ENCODE peak calls at places on chromosomes 2 and 18, in ten cellular contexts. K is breast epithelium, M is A549, V is ascending aorta, D is uterus, W is astrocyte, J is lower lobe of right lung, C is lung, Y is OCI-LY7, T is Peyer's patch. R is an unnamed sample. For H3K9me3, the result is how much of the 10 kb centered on the place peaks cover.

GRCh38 chr2:53828331-53828730 is 31.4 kb downstream of the GPR75 start:
- DNase-seq in K (no peak), M (no peak), V (no peak), D (no peak), W (no peak), J (no peak), C (no peak), Y (no peak), T (no peak), R (no peak)

GRCh38 chr2:161124186-161124585 is 36.0 kb upstream of the TANK start:
- DNase-seq in K (no peak), M (no peak), V (no peak), D (no peak), W (no peak), J (no peak), C (no peak), Y (no peak), T (no peak), R (no peak)

GRCh38 chr2:38602732-38603401 is at the start of gene HNRNPLL:
- DNase-seq in K (peak), M (peak), V (peak), D (peak), W (peak), J (peak), C (peak), Y (peak), T (peak), R (peak)

GRCh38 chr18:21450913-21451312 is 149.6 kb downstream of the ESCO1 start:
- DNase-seq in K (no peak), M (no peak), V (no peak), D (no peak), W (peak), J (no peak), C (no peak), Y (no peak), T (no peak), R (no peak)

GRCh38 chr18:23835076-23835475 is 145.8 kb downstream of the LAMA3 start:
- DNase-seq in K (no peak), M (no peak), V (no peak), D (no peak), W (no peak), J (no peak), C (no peak), Y (no peak), T (no peak), R (no peak)

GRCh38 chr18:57585846-57586242 is 658 bp downstream of the FECH start:
- DNase-seq in K (no peak), M (no peak), V (no peak), D (no peak), W (no peak), J (no peak), C (no peak), Y (peak), T (no peak), R (no peak)

GRCh38 chr2:196453613-196454047 is 185.9 kb upstream of the CCDC150 start:
- DNase-seq in K (no peak), M (peak), V (no peak), D (peak), W (peak), J (no peak), C (no peak), Y (peak), T (peak), R (no peak)

GRCh38 chr2:164737612-164738081 is 104.0 kb downstream of the COBLL1 start:
- DNase-seq in K (no peak), M (peak), V (no peak), D (peak), W (peak), J (peak), C (peak), Y (peak), T (peak), R (no peak)

GRCh38 chr2:156065912-156066311 is 266.6 kb downstream of the NR4A2 start:
- DNase-seq in K (no peak), M (peak), V (no peak), D (no peak), W (no peak), J (no peak), C (no peak), Y (no peak), T (no peak), R (no peak)

GRCh38 chr2:103809946-103810345 is 1044.0 kb upstream of the POU3F3 start:
- DNase-seq in K (no peak), M (no peak), V (no peak), D (no peak), W (peak), J (no peak), C (no peak), Y (no peak), T (no peak), R (no peak)

GRCh38 chr2:238097988-238098853 is 1.9 kb upstream of the ESPNL start:
- DNase-seq in K (no peak), M (peak), V (no peak), D (no peak), W (peak), J (peak), C (no peak), Y (peak), T (peak), R (no peak)

GRCh38 chr2:23380562-23381065 is 4.4 kb upstream of the KLHL29 start:
- DNase-seq in K (no peak), M (no peak), V (no peak), D (no peak), W (no peak), J (no peak), C (peak), Y (peak), T (peak), R (no peak)

GRCh38 chr2:148021059-148021985 is at the start of gene MBD5:
- DNase-seq in K (peak), M (peak), V (no peak), D (peak), W (peak), J (peak), C (peak), Y (peak), T (peak), R (peak)

GRCh38 chr2:152055366-152056108 is 43.3 kb downstream of the CACNB4 start:
- DNase-seq in K (no peak), M (no peak), V (no peak), D (no peak), W (peak), J (no peak), C (no peak), Y (no peak), T (no peak), R (no peak)

GRCh38 chr2:44136186-44136585 is 32.5 kb upstream of the PPM1B start:
- DNase-seq in K (no peak), M (peak), V (no peak), D (no peak), W (peak), J (no peak), C (no peak), Y (no peak), T (no peak), R (no peak)

GRCh38 chr18:830315-830901 is 18.4 kb upstream of the YES1 start:
- DNase-seq in K (no peak), M (no peak), V (no peak), D (peak), W (peak), J (no peak), C (no peak), Y (peak), T (no peak), R (peak)

GRCh38 chr2:220503446-220503845 is 876.0 kb downstream of the SLC4A3 start:
- DNase-seq in K (no peak), M (no peak), V (no peak), D (no peak), W (no peak), J (no peak), C (no peak), Y (no peak), T (no peak), R (no peak)

GRCh38 chr2:43210467-43211303 is 15.7 kb downstream of the ZFP36L2 start:
- DNase-seq in K (no peak), M (no peak), V (no peak), D (peak), W (no peak), J (peak), C (peak), Y (no peak), T (peak), R (peak)

GRCh38 chr18:63087421-63088230 is 231.9 kb downstream of the BCL2 start:
- DNase-seq in K (no peak), M (no peak), V (no peak), D (peak), W (no peak), J (no peak), C (no peak), Y (no peak), T (no peak), R (no peak)

GRCh38 chr2:169965495-169965894 is 138.2 kb downstream of the UBR3 start:
- DNase-seq in K (no peak), M (no peak), V (no peak), D (no peak), W (peak), J (no peak), C (no peak), Y (no peak), T (no peak), R (no peak)

GRCh38 chr2:206936006-206936405 is 3.3 kb upstream of the CPO start:
- DNase-seq in K (no peak), M (no peak), V (no peak), D (no peak), W (no peak), J (no peak), C (no peak), Y (no peak), T (no peak), R (no peak)

GRCh38 chr18:76557026-76557575 is 62.1 kb upstream of the ZNF516 start:
- DNase-seq in K (no peak), M (no peak), V (no peak), D (no peak), W (peak), J (no peak), C (no peak), Y (no peak), T (no peak), R (no peak)

DNA sequence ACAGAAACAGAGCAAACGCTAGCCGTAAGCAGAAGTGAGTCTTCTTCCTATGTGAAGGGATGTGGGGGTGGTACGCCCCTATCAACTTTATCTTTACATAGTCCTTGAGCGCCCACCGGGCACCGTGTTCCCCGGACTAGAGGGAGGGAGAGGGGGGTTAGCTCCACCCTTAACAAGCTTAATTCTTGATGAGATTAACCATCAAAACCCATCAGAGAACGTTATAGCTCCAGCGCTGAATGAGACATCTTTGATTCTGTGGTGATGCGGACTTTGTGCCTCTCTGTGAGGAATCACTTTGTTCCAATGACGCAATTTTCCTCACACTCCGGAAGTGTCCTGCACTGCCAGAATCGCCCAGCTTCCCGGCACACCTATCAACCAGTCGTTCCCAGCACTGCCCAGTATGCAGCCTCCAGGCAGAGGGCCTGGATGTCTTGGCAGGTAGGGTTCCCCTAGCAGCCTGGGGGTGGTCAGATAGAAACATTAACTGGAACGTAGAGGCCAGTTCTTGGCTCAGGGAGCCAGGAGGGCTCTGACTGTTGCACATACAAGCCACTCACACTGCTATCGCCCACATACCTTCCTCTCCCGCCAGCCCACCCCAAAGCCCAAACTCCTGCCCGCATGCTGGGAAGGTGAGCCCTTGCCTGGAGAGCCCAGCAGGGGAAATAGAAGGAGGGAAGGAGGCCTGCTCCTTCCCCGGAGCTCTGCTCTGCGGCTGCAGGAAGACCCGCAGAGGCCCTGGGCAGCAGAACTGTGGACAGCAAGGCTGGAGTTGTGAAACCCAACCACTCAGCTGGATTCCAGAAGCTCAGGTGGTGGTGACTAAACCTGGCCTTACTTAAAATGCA is 1.9 kb upstream of the ODC1 start:
- DNase-seq in K (no peak), M (peak), V (no peak), D (no peak), W (no peak), J (peak), C (peak), Y (no peak), T (no peak), R (no peak)
- H3K27ac ChIP-seq in K (peak), M (peak), V (no peak), D (no peak), W (no peak), J (peak), C (no peak), Y (no peak), T (peak), R (no peak)

DNA sequence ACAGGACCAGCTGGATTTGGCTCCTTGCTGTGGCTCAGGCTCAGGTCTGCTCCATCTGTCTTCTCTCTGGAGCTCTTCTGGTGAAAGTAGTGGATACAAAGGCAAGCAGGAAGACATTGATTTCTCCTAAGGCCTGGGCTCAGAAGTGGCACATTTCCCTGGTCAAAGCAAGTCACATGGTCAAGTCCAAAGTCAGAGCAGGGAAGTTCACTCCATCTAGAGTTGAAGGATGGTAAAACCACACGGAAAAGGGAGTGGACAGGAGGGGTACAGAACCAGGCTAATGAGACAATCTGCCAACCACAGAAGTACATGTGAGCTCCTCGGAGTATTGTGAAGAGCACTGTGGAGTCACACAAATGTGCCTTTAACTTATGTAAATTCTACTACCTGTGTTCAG is 66.1 kb downstream of the MARCO start:
- DNase-seq in K (no peak), M (peak), V (no peak), D (no peak), W (no peak), J (no peak), C (peak), Y (no peak), T (no peak), R (no peak)
- TF ChIP-seq CTCF in K (no peak), M (no peak), V (no peak), D (no peak), W (no peak), J (peak), C (no peak), Y (peak), T (no peak), R (no peak)

GRCh38 chr2:32735370-32735769 is 107.5 kb downstream of the TTC27 start:
- DNase-seq in K (no peak), M (no peak), V (no peak), D (no peak), W (peak), J (no peak), C (no peak), Y (no peak), T (no peak), R (no peak)
- H3K9me3 ChIP-seq in K (under half), M (under half), V (under half), D (under half), W (under half), J (under half), C (under half), Y (under half), T (under half), R (under half)

GRCh38 chr2:234291765-234292204 is 205.1 kb downstream of the ARL4C start:
- DNase-seq in K (no peak), M (peak), V (peak), D (no peak), W (peak), J (no peak), C (no peak), Y (no peak), T (peak), R (peak)

GRCh38 chr2:234288974-234289455 is 207.9 kb downstream of the ARL4C start:
- DNase-seq in K (no peak), M (peak), V (no peak), D (no peak), W (peak), J (peak), C (peak), Y (peak), T (peak), R (peak)

GRCh38 chr2:234290671-234291070 is 206.2 kb downstream of the ARL4C start:
- DNase-seq in K (no peak), M (no peak), V (peak), D (no peak), W (no peak), J (no peak), C (no peak), Y (peak), T (peak), R (peak)

GRCh38 chr2:234289789-234290188 is 207.1 kb downstream of the ARL4C start:
- DNase-seq in K (no peak), M (peak), V (no peak), D (no peak), W (peak), J (no peak), C (no peak), Y (peak), T (no peak), R (no peak)

DNA sequence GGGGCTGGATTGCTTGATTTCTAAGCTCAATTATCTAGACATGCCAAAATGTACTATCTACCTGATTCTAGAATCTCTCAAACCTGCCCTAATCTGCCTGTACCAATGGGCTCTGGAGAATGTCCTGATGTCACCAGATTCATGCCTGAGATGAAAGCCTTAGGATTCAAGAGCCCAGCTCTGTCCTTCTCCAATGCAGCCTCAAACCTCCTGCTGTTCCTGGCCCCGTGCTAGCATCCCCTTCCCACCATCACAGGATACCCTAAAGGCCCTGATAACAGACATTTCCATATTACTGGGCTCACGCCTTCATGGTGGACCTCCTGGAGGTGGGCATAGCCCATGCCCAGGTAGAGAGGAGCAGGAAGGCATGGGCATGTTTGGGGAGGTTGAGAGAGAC is 206.7 kb downstream of the ARL4C start:
- DNase-seq in K (no peak), M (no peak), V (no peak), D (no peak), W (no peak), J (no peak), C (no peak), Y (peak), T (no peak), R (no peak)
- H3K27ac ChIP-seq in K (peak), M (peak), V (no peak), D (no peak), W (peak), J (peak), C (no peak), Y (peak), T (peak), R (peak)

GRCh38 chr2:219279916-219280516 is 850 bp downstream of the DNAJB2 start:
- DNase-seq in K (no peak), M (no peak), V (no peak), D (no peak), W (no peak), J (no peak), C (no peak), Y (peak), T (no peak), R (no peak)
- TF ChIP-seq CTCF in K (no peak), M (no peak), V (no peak), D (no peak), W (no peak), J (no peak), C (no peak), Y (peak), T (peak), R (no peak)

GRCh38 chr2:16323551-16324543 is 341.8 kb downstream of the CYRIA start:
- DNase-seq in K (no peak), M (no peak), V (no peak), D (no peak), W (no peak), J (no peak), C (no peak), Y (no peak), T (no peak), R (no peak)
- H3K9me3 ChIP-seq in K (under half), M (under half), V (under half), D (under half), W (under half), J (under half), C (under half), Y (under half), T (under half), R (under half)

DNA sequence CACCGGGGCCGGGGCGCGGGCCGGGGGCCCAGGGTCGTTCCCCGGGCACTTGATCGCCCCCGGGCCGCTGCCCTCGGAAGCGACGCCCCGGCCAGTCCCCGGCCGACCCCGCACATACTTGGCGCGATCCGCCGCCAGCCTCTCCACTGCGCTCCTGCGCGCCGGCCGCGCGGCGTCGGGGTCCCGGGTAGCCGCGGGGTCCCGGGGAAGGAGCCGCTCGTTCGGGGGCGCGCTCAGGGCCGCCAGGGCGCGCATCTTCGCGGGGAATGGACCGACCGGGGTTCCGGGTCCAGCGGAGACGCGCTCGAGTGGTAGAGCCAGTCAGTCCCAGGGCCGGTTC is 204 bp downstream of the FAM110C start:
- DNase-seq in K (no peak), M (no peak), V (no peak), D (no peak), W (no peak), J (no peak), C (no peak), Y (no peak), T (no peak), R (no peak)
- H3K27ac ChIP-seq in K (peak), M (peak), V (peak), D (peak), W (no peak), J (peak), C (peak), Y (no peak), T (peak), R (no peak)

GRCh38 chr2:229586012-229586411 is 128.3 kb downstream of the DNER start:
- DNase-seq in K (no peak), M (no peak), V (no peak), D (no peak), W (peak), J (no peak), C (no peak), Y (no peak), T (no peak), R (no peak)

GRCh38 chr2:229591611-229592010 is 122.7 kb downstream of the DNER start:
- DNase-seq in K (no peak), M (no peak), V (no peak), D (no peak), W (no peak), J (no peak), C (no peak), Y (no peak), T (no peak), R (no peak)

GRCh38 chr2:229582151-229582550 is 132.2 kb downstream of the DNER start:
- DNase-seq in K (no peak), M (no peak), V (no peak), D (peak), W (no peak), J (no peak), C (no peak), Y (no peak), T (no peak), R (no peak)

DNA sequence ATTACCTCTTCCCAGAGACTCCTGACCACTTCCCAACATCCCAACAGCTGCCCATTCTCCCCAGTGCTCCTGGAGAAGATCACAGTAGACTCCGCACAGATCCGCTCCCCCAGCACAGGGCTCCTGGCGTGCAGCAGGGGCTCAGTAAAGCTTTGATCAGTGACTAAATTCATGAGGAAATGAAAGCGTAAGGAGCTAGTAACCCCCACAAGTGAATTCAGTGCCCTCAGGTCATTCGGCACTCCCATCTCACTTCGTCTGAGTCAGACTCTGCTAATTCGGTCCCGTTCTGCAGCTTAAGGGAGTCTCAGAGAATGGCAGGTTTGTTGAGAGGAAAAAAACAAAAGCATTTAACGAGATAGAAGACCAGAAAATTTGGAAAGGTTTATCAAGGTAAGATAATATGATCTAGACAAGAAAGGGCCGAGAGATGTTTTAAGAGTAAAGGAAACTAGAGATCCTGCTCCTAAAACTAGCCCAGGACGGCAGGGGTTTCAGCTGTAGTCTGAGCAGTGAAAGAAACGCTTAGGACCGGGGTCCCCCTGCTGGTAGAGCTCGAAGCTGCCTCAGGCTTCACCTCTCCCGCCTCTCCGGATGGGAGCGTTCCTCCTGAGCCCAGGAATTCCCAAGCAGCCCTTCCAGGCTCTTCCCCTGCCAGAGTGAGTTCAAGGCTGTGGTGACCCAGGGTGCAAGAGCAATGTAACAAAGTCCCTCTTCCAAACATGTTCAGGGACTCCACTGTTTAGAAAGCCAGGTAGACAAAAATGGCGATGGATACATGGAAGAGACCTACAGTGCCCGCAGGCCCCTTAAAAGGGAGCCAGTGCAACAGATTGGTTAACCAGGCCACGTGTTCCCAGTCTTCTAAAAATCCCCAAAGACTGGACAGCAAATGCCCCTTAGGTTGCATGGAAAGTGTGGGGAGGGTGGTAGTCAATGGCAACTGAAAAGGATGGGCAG is 127.3 kb downstream of the DNER start:
- DNase-seq in K (peak), M (peak), V (peak), D (peak), W (peak), J (peak), C (peak), Y (peak), T (peak), R (no peak)
- TF ChIP-seq CTCF in K (peak), M (peak), V (peak), D (peak), W (peak), J (peak), C (peak), Y (peak), T (peak), R (no peak)